ENCODE peak calls at places on chromosomes 6 and 20, in seven cellular contexts. H is HCT116, A is K562, L is spleen, D is H1, B is sigmoid colon, G is breast epithelium. N is an unnamed sample.

GRCh38 chr6:38588631-38589366 is 50.9 kb downstream of the BTBD9 start:
- DNase-seq in B (no peak), A (no peak), D (no peak), L (no peak), H (no peak), G (no peak), N (no peak)

GRCh38 chr6:127879685-127880084 is 21.2 kb downstream of the THEMIS start:
- DNase-seq in L (peak), B (no peak), A (no peak), D (peak), G (no peak), H (no peak), N (peak)

GRCh38 chr6:97535800-97536199 is 252.8 kb upstream of the MMS22L start:
- DNase-seq in H (no peak), L (no peak), A (no peak), B (no peak), D (no peak), G (no peak), N (no peak)

GRCh38 chr20:50242863-50243609 is 52.4 kb downstream of the CEBPB start:
- DNase-seq in A (no peak), L (no peak), H (peak), G (peak), B (no peak), D (no peak), N (no peak)

GRCh38 chr20:35135867-35136586 is 11.1 kb downstream of the EDEM2 start:
- DNase-seq in D (no peak), H (no peak), L (no peak), B (no peak), G (no peak), A (no peak), N (no peak)

GRCh38 chr6:36798852-36799251 is 40.4 kb downstream of the CPNE5 start:
- DNase-seq in A (no peak), B (no peak), D (no peak), G (no peak), H (no peak), L (no peak), N (no peak)

GRCh38 chr6:144730088-144730640 is 445.0 kb downstream of the UTRN start:
- DNase-seq in A (no peak), B (no peak), G (no peak), L (no peak), D (no peak), H (no peak), N (no peak)

GRCh38 chr6:134391221-134391620 is 73.3 kb upstream of the SGK1 start:
- DNase-seq in L (no peak), H (no peak), B (no peak), A (no peak), G (no peak), D (no peak), N (no peak)

GRCh38 chr6:98808522-98809210 is 25.7 kb upstream of the POU3F2 start:
- DNase-seq in H (no peak), D (no peak), B (no peak), G (no peak), A (no peak), L (no peak), N (no peak)

GRCh38 chr20:48405909-48406308 is 421.9 kb downstream of the PREX1 start:
- DNase-seq in H (no peak), D (no peak), G (no peak), B (no peak), L (no peak), A (peak), N (peak)

GRCh38 chr20:32990426-32990825 is 13.8 kb downstream of the SUN5 start:
- DNase-seq in D (no peak), L (no peak), G (no peak), H (no peak), B (no peak), A (no peak), N (no peak)

GRCh38 chr20:50624351-50625016 is 66.9 kb downstream of the RIPOR3 start:
- DNase-seq in G (peak), H (no peak), D (no peak), L (no peak), A (no peak), B (no peak), N (no peak)

GRCh38 chr20:23143098-23143497 is 57.0 kb upstream of the CD93 start:
- DNase-seq in G (no peak), H (peak), B (peak), L (no peak), D (no peak), A (peak), N (no peak)

GRCh38 chr6:122323361-122323760 is 76.1 kb upstream of the HSF2 start:
- DNase-seq in D (no peak), G (no peak), B (no peak), H (no peak), A (no peak), L (no peak), N (no peak)

GRCh38 chr6:52570291-52570700 is 6.6 kb downstream of the TRAM2 start:
- DNase-seq in G (no peak), L (no peak), H (no peak), D (no peak), A (no peak), B (peak), N (no peak)

DNA sequence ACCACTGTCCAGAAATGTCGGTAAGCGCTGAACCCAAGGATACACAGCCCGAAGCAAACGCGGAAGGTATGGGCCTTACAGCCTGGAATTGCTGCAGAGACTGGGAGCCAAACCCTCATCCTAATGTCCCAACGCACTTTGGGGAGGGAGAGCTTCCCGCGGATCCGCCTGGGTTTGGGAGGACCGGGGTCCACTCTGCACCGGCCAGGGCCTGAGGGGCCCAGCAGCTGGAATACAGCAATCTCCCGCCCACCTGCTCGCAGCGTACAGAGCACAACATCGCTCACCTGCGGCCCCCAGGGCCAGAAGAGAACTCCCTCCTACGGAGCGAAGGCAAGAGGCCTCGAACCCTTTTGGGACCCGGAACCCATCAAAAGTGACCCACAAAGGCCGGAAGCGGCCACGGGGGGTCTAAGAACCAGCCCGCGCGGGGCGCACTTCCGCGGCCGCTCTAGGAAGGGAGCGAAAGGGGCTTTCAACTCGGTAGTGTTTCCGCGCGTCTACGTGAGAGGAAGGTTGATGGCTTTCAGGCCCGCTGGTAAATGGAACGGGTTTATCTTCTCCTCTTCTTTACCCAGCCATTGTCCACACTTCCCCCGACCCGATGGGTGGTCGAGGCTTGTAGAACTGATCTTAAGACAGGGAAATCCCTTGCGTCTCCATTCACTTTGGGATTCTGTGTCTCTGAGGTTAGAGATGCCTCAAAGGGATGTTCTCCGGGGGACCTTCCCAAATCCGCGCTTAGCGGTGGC is at the start of gene ZSCAN12:
- DNase-seq in H (no peak), A (peak), G (peak), B (peak), L (peak), D (peak), N (peak)
- TF ChIP-seq POLR2AphosphoS5 in H (no peak), A (peak), G (no peak), B (no peak), L (peak), D (peak), N (peak)

DNA sequence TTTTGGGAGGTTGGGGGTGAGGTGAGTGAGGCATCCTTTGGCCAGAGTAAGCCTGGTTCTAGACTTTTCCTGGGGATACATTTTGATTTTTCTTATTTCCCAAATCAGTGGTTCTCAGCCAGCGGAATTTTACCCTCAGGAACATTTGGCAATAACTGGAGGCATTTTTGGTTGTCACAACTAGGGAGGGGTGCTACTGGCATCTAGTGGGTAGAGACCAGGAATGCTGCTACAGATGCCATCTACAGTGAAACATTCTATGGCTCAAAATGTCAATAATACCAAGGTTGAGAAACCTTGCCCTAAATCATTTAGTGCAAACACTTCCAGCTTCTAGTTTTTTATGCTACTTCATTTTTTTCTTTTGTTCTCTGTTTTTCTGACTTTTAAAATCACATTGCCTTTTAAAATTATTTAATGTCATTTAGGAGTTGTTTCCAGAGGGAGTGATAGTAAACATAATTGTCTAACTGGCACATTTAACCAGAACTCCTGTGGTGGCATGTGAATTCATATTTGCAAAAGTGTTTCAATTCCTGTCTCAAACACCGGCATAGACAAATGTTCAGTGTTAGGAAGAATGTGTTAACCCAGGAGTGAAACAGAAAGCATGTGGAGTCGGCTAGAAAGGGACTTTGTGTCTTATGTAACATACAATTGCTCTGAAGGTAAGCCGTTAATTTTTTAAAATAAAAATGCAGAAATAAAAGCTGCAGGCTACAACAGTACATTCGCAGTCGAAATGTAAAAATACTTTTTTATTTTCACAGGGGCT is 59.0 kb downstream of the QRSL1 start:
- DNase-seq in H (no peak), L (no peak), G (no peak), A (no peak), D (no peak), B (no peak), N (no peak)
- TF ChIP-seq CTCF in H (no peak), L (no peak), G (no peak), A (no peak), D (peak), B (no peak), N (peak)

DNA sequence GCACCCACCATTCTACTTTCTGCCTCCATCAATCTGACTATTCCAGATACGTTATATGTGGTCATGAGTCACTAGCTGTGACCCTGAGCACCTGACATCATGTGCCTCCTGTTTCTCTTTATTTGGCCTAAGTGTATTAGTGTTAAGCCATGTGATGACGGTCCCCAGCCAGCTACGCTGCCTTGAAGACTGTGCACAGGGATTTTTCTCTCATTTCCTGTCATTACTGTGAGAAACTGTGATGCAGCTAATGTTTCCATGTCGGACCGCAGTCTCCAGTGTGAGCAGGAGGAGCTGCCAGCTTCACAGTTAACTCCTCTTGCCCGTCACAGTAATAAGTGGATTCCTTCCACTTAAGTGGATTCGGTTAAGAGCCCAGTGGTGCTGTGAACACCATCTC is 9.9 kb upstream of the SPATS1 start:
- DNase-seq in D (no peak), A (no peak), B (no peak), L (no peak), H (no peak), G (no peak), N (no peak)
- TF ChIP-seq POLR2AphosphoS5 in D (no peak), A (no peak), B (no peak), L (no peak), H (no peak), G (no peak), N (no peak)

GRCh38 chr6:30005482-30005881 is 55.6 kb upstream of the POLR1H start:
- DNase-seq in G (no peak), A (no peak), H (no peak), L (no peak), D (no peak), B (no peak), N (no peak)
- TF ChIP-seq CTCF in G (no peak), A (no peak), H (no peak), L (no peak), D (no peak), B (no peak), N (no peak)